ENCODE peak calls at places on chromosomes 13 and 19, in five cellular contexts. One of them, this sample, is unnamed.

GRCh38 chr19:34120846-34121639 is 51.3 kb upstream of the LSM14A start:
- DNase-seq in mucosa of descending colon: no peak
- DNase-seq in GM12865: peak; percentile 60
- DNase-seq in GM20000: peak; percentile 72
- DNase-seq in left ventricle myocardium inferior: no peak
- DNase-seq in this sample: peak; percentile 62

GRCh38 chr19:5539431-5539833 is 28.3 kb downstream of the TINCR start:
- DNase-seq in left ventricle myocardium inferior: peak; percentile 38
- DNase-seq in mucosa of descending colon: no peak
- DNase-seq in GM12865: no peak
- DNase-seq in GM20000: no peak
- DNase-seq in this sample: no peak

GRCh38 chr19:35868172-35868822 is at the start of gene APLP1:
- DNase-seq in GM20000: peak; percentile 85
- DNase-seq in GM12865: peak; percentile 47
- DNase-seq in mucosa of descending colon: no peak
- DNase-seq in left ventricle myocardium inferior: peak; percentile 74
- DNase-seq in this sample: peak; percentile 82

GRCh38 chr13:71591380-71591779 is 275.6 kb downstream of the DACH1 start:
- DNase-seq in GM12865: no peak
- DNase-seq in GM20000: no peak
- DNase-seq in mucosa of descending colon: no peak
- DNase-seq in left ventricle myocardium inferior: no peak
- DNase-seq in this sample: no peak

GRCh38 chr13:110546933-110547332 is 14.6 kb downstream of the RAB20 start:
- DNase-seq in mucosa of descending colon: peak; percentile 88
- DNase-seq in left ventricle myocardium inferior: peak; percentile 78
- DNase-seq in GM12865: no peak
- DNase-seq in GM20000: no peak
- DNase-seq in this sample: peak; percentile 60

GRCh38 chr19:41297628-41298326 is 12.2 kb upstream of the CCDC97 start:
- DNase-seq in GM20000: peak; percentile 88
- DNase-seq in GM12865: peak; percentile 90
- DNase-seq in left ventricle myocardium inferior: no peak
- DNase-seq in mucosa of descending colon: no peak
- DNase-seq in this sample: no peak

GRCh38 chr13:51071493-51071892 is 39.6 kb downstream of the C13orf42 start:
- DNase-seq in GM20000: no peak
- DNase-seq in GM12865: no peak
- DNase-seq in mucosa of descending colon: no peak
- DNase-seq in left ventricle myocardium inferior: no peak
- DNase-seq in this sample: no peak

GRCh38 chr13:36074659-36075058 is 56.5 kb downstream of the DCLK1 start:
- DNase-seq in GM12865: no peak
- DNase-seq in mucosa of descending colon: no peak
- DNase-seq in GM20000: no peak
- DNase-seq in left ventricle myocardium inferior: no peak
- DNase-seq in this sample: no peak

GRCh38 chr19:12766051-12766521 is 9.3 kb downstream of the HOOK2 start:
- DNase-seq in mucosa of descending colon: peak; percentile 84
- DNase-seq in GM12865: peak; percentile 84
- DNase-seq in GM20000: peak; percentile 87
- DNase-seq in left ventricle myocardium inferior: peak; percentile 90
- DNase-seq in this sample: no peak

DNA sequence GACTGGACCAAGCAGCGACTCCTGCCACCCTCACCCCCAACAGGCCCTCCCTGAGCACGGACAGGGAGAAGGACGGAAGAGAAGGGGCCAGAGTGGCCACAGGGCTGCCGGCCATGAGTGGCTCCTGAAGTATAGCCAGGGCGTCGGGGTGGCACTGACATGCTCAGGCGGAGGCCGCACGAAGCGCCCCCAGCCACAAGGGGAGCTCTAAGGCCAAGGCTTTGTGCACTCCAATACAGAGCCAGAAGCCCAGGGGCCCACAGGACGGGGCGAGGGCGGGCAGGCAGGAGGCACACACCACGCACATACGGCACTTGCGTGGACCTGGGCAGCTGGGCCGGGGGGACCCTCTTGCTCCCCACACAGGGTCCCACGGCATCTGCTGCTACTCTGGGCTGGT is 52.0 kb downstream of the KLF2 start:
- DNase-seq in mucosa of descending colon: no peak
- DNase-seq in GM12865: peak; percentile 43
- DNase-seq in GM20000: no peak
- DNase-seq in left ventricle myocardium inferior: no peak
- DNase-seq in this sample: peak; percentile 14
- TF ChIP-seq CTCF in mucosa of descending colon: no peak
- TF ChIP-seq CTCF in GM12865: peak; percentile 46
- TF ChIP-seq CTCF in GM20000: peak; percentile 21
- TF ChIP-seq CTCF in left ventricle myocardium inferior: peak; percentile 25
- TF ChIP-seq CTCF in this sample: peak; percentile 63

GRCh38 chr19:46660601-46661019 is 372 bp downstream of the DACT3 start:
- DNase-seq in left ventricle myocardium inferior: peak; percentile 46
- DNase-seq in GM20000: no peak
- DNase-seq in GM12865: no peak
- DNase-seq in mucosa of descending colon: no peak
- DNase-seq in this sample: no peak
- TF ChIP-seq CTCF in left ventricle myocardium inferior: no peak
- TF ChIP-seq CTCF in GM20000: no peak
- TF ChIP-seq CTCF in GM12865: no peak
- TF ChIP-seq CTCF in mucosa of descending colon: no peak
- TF ChIP-seq CTCF in this sample: no peak

DNA sequence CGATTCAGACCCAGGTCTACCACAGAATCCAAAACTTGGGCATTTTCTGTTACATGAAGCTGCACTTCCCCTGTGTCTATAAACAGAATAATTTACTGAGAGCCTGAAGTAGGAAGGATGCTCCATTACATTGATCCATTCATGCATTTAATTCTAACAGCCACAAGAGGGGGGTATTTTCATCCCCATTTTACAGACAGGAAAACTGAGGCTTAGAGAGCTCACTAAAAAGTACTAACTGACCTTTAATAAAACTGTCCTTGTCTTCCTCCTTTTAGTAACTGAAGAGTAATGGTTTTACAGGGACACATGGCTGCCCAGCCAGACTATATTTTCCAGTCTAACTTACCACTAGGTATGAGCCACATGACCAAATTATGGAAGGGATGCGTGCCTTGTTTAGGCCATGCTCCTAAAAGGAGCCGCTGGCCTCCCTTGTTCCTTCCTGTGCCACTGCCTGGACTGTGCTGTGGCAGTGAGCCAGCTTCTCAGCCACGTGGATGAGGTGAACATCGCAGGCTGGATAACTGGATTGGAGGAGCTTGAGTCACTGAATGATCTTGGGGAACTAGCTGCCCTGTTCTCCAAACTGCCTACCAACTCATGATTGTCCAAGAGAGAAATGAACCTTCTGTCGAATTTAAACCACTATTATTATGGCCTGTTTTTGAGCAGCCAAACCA is 108.3 kb downstream of the DOCK9 start:
- DNase-seq in GM20000: peak; percentile 14
- DNase-seq in left ventricle myocardium inferior: peak; percentile 28
- DNase-seq in mucosa of descending colon: no peak
- DNase-seq in GM12865: peak; percentile 30
- DNase-seq in this sample: no peak
- TF ChIP-seq CTCF in GM20000: peak; percentile 20
- TF ChIP-seq CTCF in left ventricle myocardium inferior: peak; percentile 14
- TF ChIP-seq CTCF in mucosa of descending colon: no peak
- TF ChIP-seq CTCF in GM12865: peak; percentile 25
- TF ChIP-seq CTCF in this sample: no peak

GRCh38 chr13:77338961-77339401 is 12.1 kb upstream of the MYCBP2 start:
- DNase-seq in mucosa of descending colon: no peak
- DNase-seq in GM20000: no peak
- DNase-seq in left ventricle myocardium inferior: no peak
- DNase-seq in GM12865: peak; percentile 68
- DNase-seq in this sample: no peak

GRCh38 chr13:77339408-77339807 is 12.5 kb upstream of the MYCBP2 start:
- DNase-seq in left ventricle myocardium inferior: no peak
- DNase-seq in GM20000: no peak
- DNase-seq in mucosa of descending colon: no peak
- DNase-seq in GM12865: peak; percentile 71
- DNase-seq in this sample: no peak

GRCh38 chr13:77338329-77338728 is 11.4 kb upstream of the MYCBP2 start:
- DNase-seq in mucosa of descending colon: no peak
- DNase-seq in GM20000: no peak
- DNase-seq in GM12865: peak; percentile 62
- DNase-seq in left ventricle myocardium inferior: no peak
- DNase-seq in this sample: no peak

GRCh38 chr13:77333521-77334083 is 6.7 kb upstream of the MYCBP2 start:
- DNase-seq in left ventricle myocardium inferior: no peak
- DNase-seq in GM20000: no peak
- DNase-seq in mucosa of descending colon: no peak
- DNase-seq in GM12865: no peak
- DNase-seq in this sample: no peak

GRCh38 chr13:77337159-77337558 is 10.3 kb upstream of the MYCBP2 start:
- DNase-seq in mucosa of descending colon: no peak
- DNase-seq in GM12865: peak; percentile 26
- DNase-seq in GM20000: no peak
- DNase-seq in left ventricle myocardium inferior: no peak
- DNase-seq in this sample: no peak
- TF ChIP-seq CTCF in mucosa of descending colon: no peak
- TF ChIP-seq CTCF in GM12865: no peak
- TF ChIP-seq CTCF in GM20000: no peak
- TF ChIP-seq CTCF in left ventricle myocardium inferior: no peak
- TF ChIP-seq CTCF in this sample: no peak

This sample was measured in Calu3.